ENCODE peak calls at places on chromosomes 5 and 9, in ten cellular contexts. One of them, this sample, is unnamed.

GRCh38 chr5:64654184-64654938 is 35.9 kb upstream of the SHISAL2B start:
- DNase-seq in HCT116: no peak
- DNase-seq in prostate gland: no peak
- DNase-seq in spleen: no peak
- DNase-seq in upper lobe of left lung: no peak
- DNase-seq in HepG2: peak
- DNase-seq in transverse colon: no peak
- DNase-seq in breast epithelium: no peak
- DNase-seq in GM12878: no peak
- DNase-seq in endothelial cell of umbilical vein: no peak
- DNase-seq in this sample: no peak

GRCh38 chr5:180618830-180619562 is 27.7 kb upstream of the SCGB3A1 start:
- DNase-seq in HCT116: no peak
- DNase-seq in HepG2: no peak
- DNase-seq in spleen: no peak
- DNase-seq in endothelial cell of umbilical vein: no peak
- DNase-seq in transverse colon: no peak
- DNase-seq in breast epithelium: no peak
- DNase-seq in GM12878: no peak
- DNase-seq in prostate gland: no peak
- DNase-seq in upper lobe of left lung: no peak
- DNase-seq in this sample: no peak

GRCh38 chr5:115170128-115170923 is 618 bp upstream of the TRIM36 start:
- DNase-seq in spleen: peak
- DNase-seq in transverse colon: no peak
- DNase-seq in HepG2: no peak
- DNase-seq in GM12878: no peak
- DNase-seq in breast epithelium: no peak
- DNase-seq in upper lobe of left lung: no peak
- DNase-seq in endothelial cell of umbilical vein: peak
- DNase-seq in HCT116: no peak
- DNase-seq in prostate gland: no peak
- DNase-seq in this sample: no peak

GRCh38 chr9:130835441-130836298 is 616 bp downstream of the ABL1 start:
- DNase-seq in breast epithelium: no peak
- DNase-seq in HCT116: no peak
- DNase-seq in prostate gland: no peak
- DNase-seq in transverse colon: peak
- DNase-seq in GM12878: no peak
- DNase-seq in spleen: peak
- DNase-seq in upper lobe of left lung: no peak
- DNase-seq in HepG2: no peak
- DNase-seq in endothelial cell of umbilical vein: peak
- DNase-seq in this sample: no peak

GRCh38 chr5:43432486-43433365 is 20.5 kb upstream of the CCL28 start:
- DNase-seq in prostate gland: peak
- DNase-seq in HepG2: peak
- DNase-seq in GM12878: no peak
- DNase-seq in endothelial cell of umbilical vein: no peak
- DNase-seq in breast epithelium: peak
- DNase-seq in HCT116: peak
- DNase-seq in upper lobe of left lung: peak
- DNase-seq in spleen: no peak
- DNase-seq in transverse colon: peak
- DNase-seq in this sample: peak

GRCh38 chr9:95425910-95426551 is 90.7 kb downstream of the PTCH1 start:
- DNase-seq in GM12878: no peak
- DNase-seq in spleen: no peak
- DNase-seq in breast epithelium: no peak
- DNase-seq in transverse colon: peak
- DNase-seq in HCT116: no peak
- DNase-seq in upper lobe of left lung: no peak
- DNase-seq in endothelial cell of umbilical vein: no peak
- DNase-seq in HepG2: peak
- DNase-seq in prostate gland: no peak
- DNase-seq in this sample: no peak

GRCh38 chr9:19116391-19116790 is 10.9 kb downstream of the PLIN2 start:
- DNase-seq in spleen: no peak
- DNase-seq in upper lobe of left lung: no peak
- DNase-seq in endothelial cell of umbilical vein: no peak
- DNase-seq in breast epithelium: no peak
- DNase-seq in GM12878: no peak
- DNase-seq in transverse colon: no peak
- DNase-seq in HCT116: no peak
- DNase-seq in prostate gland: no peak
- DNase-seq in HepG2: no peak
- DNase-seq in this sample: peak

GRCh38 chr9:95570646-95571045 is 53.9 kb upstream of the PTCH1 start:
- DNase-seq in prostate gland: no peak
- DNase-seq in breast epithelium: no peak
- DNase-seq in endothelial cell of umbilical vein: peak
- DNase-seq in spleen: no peak
- DNase-seq in GM12878: no peak
- DNase-seq in HepG2: no peak
- DNase-seq in upper lobe of left lung: no peak
- DNase-seq in transverse colon: no peak
- DNase-seq in HCT116: no peak
- DNase-seq in this sample: no peak

GRCh38 chr9:89538874-89539273 is 41.0 kb upstream of the SEMA4D start:
- DNase-seq in GM12878: no peak
- DNase-seq in HepG2: no peak
- DNase-seq in spleen: no peak
- DNase-seq in breast epithelium: no peak
- DNase-seq in prostate gland: no peak
- DNase-seq in transverse colon: no peak
- DNase-seq in endothelial cell of umbilical vein: no peak
- DNase-seq in HCT116: no peak
- DNase-seq in upper lobe of left lung: no peak
- DNase-seq in this sample: no peak

GRCh38 chr5:11904270-11904906 is at the start of gene CTNND2:
- DNase-seq in prostate gland: peak
- DNase-seq in endothelial cell of umbilical vein: peak
- DNase-seq in HepG2: no peak
- DNase-seq in upper lobe of left lung: no peak
- DNase-seq in GM12878: no peak
- DNase-seq in transverse colon: no peak
- DNase-seq in spleen: peak
- DNase-seq in breast epithelium: peak
- DNase-seq in HCT116: no peak
- DNase-seq in this sample: no peak

GRCh38 chr9:106697799-106698591 is 165.0 kb upstream of the ZNF462 start:
- DNase-seq in endothelial cell of umbilical vein: peak
- DNase-seq in HCT116: no peak
- DNase-seq in GM12878: no peak
- DNase-seq in HepG2: no peak
- DNase-seq in transverse colon: peak
- DNase-seq in prostate gland: peak
- DNase-seq in upper lobe of left lung: peak
- DNase-seq in breast epithelium: peak
- DNase-seq in spleen: peak
- DNase-seq in this sample: peak

GRCh38 chr5:62588668-62589067 is 10.0 kb downstream of the LRRC70 start:
- DNase-seq in HCT116: no peak
- DNase-seq in upper lobe of left lung: no peak
- DNase-seq in GM12878: no peak
- DNase-seq in transverse colon: no peak
- DNase-seq in breast epithelium: no peak
- DNase-seq in endothelial cell of umbilical vein: no peak
- DNase-seq in prostate gland: no peak
- DNase-seq in HepG2: peak
- DNase-seq in spleen: no peak
- DNase-seq in this sample: no peak

GRCh38 chr5:9283021-9283420 is 262.9 kb downstream of the SEMA5A start:
- DNase-seq in endothelial cell of umbilical vein: no peak
- DNase-seq in spleen: no peak
- DNase-seq in prostate gland: no peak
- DNase-seq in GM12878: no peak
- DNase-seq in upper lobe of left lung: no peak
- DNase-seq in transverse colon: no peak
- DNase-seq in HepG2: no peak
- DNase-seq in breast epithelium: no peak
- DNase-seq in HCT116: no peak
- DNase-seq in this sample: no peak

GRCh38 chr9:98958271-98958989 is 14.7 kb downstream of the COL15A1 start:
- DNase-seq in prostate gland: no peak
- DNase-seq in HCT116: no peak
- DNase-seq in GM12878: no peak
- DNase-seq in breast epithelium: no peak
- DNase-seq in HepG2: no peak
- DNase-seq in endothelial cell of umbilical vein: no peak
- DNase-seq in spleen: no peak
- DNase-seq in transverse colon: no peak
- DNase-seq in upper lobe of left lung: no peak
- DNase-seq in this sample: no peak

GRCh38 chr5:155004138-155004744 is 9.3 kb upstream of the KIF4B start:
- DNase-seq in HepG2: peak
- DNase-seq in GM12878: no peak
- DNase-seq in upper lobe of left lung: no peak
- DNase-seq in HCT116: peak
- DNase-seq in endothelial cell of umbilical vein: peak
- DNase-seq in breast epithelium: no peak
- DNase-seq in spleen: no peak
- DNase-seq in transverse colon: peak
- DNase-seq in prostate gland: no peak
- DNase-seq in this sample: no peak

GRCh38 chr5:55416306-55416705 is 108.5 kb downstream of the MTREX start:
- DNase-seq in breast epithelium: no peak
- DNase-seq in HepG2: no peak
- DNase-seq in prostate gland: no peak
- DNase-seq in HCT116: no peak
- DNase-seq in spleen: no peak
- DNase-seq in upper lobe of left lung: no peak
- DNase-seq in GM12878: no peak
- DNase-seq in endothelial cell of umbilical vein: no peak
- DNase-seq in transverse colon: no peak
- DNase-seq in this sample: no peak

DNA sequence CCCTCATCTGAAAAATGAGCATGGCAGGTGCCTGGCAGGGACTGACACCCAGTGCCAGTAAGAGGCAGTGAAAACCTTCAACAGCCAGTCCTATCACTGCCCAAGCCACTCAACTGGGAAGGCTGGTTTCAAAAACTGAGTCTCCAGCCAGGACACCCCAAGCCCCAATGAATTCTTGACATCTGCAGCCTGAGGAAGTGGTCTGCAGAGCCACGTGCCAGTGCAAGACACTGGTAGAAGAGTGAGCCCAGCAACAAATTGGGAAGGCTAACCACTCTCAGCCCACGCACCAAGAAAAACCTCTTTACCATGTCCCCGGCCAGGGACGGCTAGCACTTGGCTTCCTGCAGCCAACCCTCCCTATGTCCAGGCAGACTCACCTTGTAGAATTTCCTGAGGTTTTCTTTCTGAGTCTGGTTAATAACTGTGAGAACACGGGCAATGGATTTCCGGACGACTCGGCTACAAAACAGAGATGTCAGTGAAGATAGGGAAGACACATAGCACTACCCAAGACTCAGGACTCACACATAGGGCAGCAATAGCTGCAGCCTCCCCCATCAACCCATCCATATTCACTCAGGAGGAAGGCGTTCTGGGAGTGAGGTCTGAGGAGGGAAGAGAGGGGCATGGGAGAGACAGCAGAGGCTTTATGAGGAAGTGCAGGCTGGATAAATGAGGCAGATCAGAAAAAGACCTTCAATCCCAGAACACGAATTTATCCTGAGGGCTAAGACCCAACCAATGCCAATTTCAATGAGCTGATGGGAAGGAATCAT is 1.8 kb downstream of the RPL35 start:
- DNase-seq in GM12878: no peak
- DNase-seq in HepG2: no peak
- DNase-seq in transverse colon: no peak
- DNase-seq in prostate gland: no peak
- DNase-seq in HCT116: no peak
- DNase-seq in spleen: no peak
- DNase-seq in upper lobe of left lung: no peak
- DNase-seq in endothelial cell of umbilical vein: no peak
- DNase-seq in breast epithelium: no peak
- DNase-seq in this sample: no peak
- TF ChIP-seq POLR2A in GM12878: peak
- TF ChIP-seq POLR2A in HepG2: no peak
- TF ChIP-seq POLR2A in transverse colon: no peak
- TF ChIP-seq POLR2A in prostate gland: no peak
- TF ChIP-seq POLR2A in HCT116: no peak
- TF ChIP-seq POLR2A in spleen: no peak
- TF ChIP-seq POLR2A in upper lobe of left lung: no peak
- TF ChIP-seq POLR2A in endothelial cell of umbilical vein: no peak
- TF ChIP-seq POLR2A in breast epithelium: no peak
- TF ChIP-seq POLR2A in this sample: no peak

DNA sequence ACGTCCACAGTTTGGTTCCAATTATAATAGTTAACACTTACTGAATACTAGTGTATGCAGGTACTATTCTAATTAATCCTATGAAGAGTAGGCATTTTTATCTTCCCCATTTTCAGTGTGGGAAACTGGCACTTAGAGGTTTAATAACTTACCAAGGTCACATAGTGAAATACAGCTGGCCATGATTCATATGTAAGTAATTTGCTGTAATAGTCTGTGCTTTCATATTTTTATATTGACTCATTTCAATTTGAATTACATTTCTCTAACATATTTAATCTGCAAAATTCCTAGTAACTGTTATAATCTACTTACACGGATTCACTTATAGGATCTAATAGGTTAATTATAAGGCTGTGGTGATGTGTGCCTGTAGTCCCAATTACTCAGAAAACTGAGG is 19.4 kb downstream of the CCNH start:
- DNase-seq in upper lobe of left lung: no peak
- DNase-seq in HepG2: no peak
- DNase-seq in HCT116: no peak
- DNase-seq in GM12878: no peak
- DNase-seq in prostate gland: no peak
- DNase-seq in endothelial cell of umbilical vein: peak
- DNase-seq in spleen: no peak
- DNase-seq in transverse colon: no peak
- DNase-seq in breast epithelium: no peak
- DNase-seq in this sample: no peak
- TF ChIP-seq POLR2AphosphoS5 in upper lobe of left lung: no peak
- TF ChIP-seq POLR2AphosphoS5 in HepG2: no peak
- TF ChIP-seq POLR2AphosphoS5 in HCT116: no peak
- TF ChIP-seq POLR2AphosphoS5 in GM12878: no peak
- TF ChIP-seq POLR2AphosphoS5 in prostate gland: no peak
- TF ChIP-seq POLR2AphosphoS5 in endothelial cell of umbilical vein: no peak
- TF ChIP-seq POLR2AphosphoS5 in spleen: no peak
- TF ChIP-seq POLR2AphosphoS5 in transverse colon: no peak
- TF ChIP-seq POLR2AphosphoS5 in breast epithelium: no peak
- TF ChIP-seq POLR2AphosphoS5 in this sample: no peak

GRCh38 chr5:177338251-177339106 is 13.0 kb downstream of the LMAN2 start:
- DNase-seq in GM12878: no peak
- DNase-seq in HepG2: no peak
- DNase-seq in transverse colon: no peak
- DNase-seq in upper lobe of left lung: no peak
- DNase-seq in breast epithelium: no peak
- DNase-seq in prostate gland: no peak
- DNase-seq in HCT116: no peak
- DNase-seq in endothelial cell of umbilical vein: no peak
- DNase-seq in spleen: peak
- DNase-seq in this sample: no peak
- TF ChIP-seq CTCF in GM12878: no peak
- TF ChIP-seq CTCF in HepG2: no peak
- TF ChIP-seq CTCF in transverse colon: no peak
- TF ChIP-seq CTCF in upper lobe of left lung: no peak
- TF ChIP-seq CTCF in breast epithelium: no peak
- TF ChIP-seq CTCF in prostate gland: no peak
- TF ChIP-seq CTCF in HCT116: no peak
- TF ChIP-seq CTCF in endothelial cell of umbilical vein: no peak
- TF ChIP-seq CTCF in spleen: no peak
- TF ChIP-seq CTCF in this sample: no peak

GRCh38 chr5:112860929-112861637 is at the start of gene SRP19:
- DNase-seq in HepG2: peak
- DNase-seq in transverse colon: peak
- DNase-seq in endothelial cell of umbilical vein: peak
- DNase-seq in breast epithelium: peak
- DNase-seq in upper lobe of left lung: peak
- DNase-seq in HCT116: peak
- DNase-seq in prostate gland: peak
- DNase-seq in GM12878: peak
- DNase-seq in spleen: peak
- DNase-seq in this sample: peak
- TF ChIP-seq POLR2A in HepG2: peak
- TF ChIP-seq POLR2A in transverse colon: peak
- TF ChIP-seq POLR2A in endothelial cell of umbilical vein: peak
- TF ChIP-seq POLR2A in breast epithelium: peak
- TF ChIP-seq POLR2A in upper lobe of left lung: peak
- TF ChIP-seq POLR2A in HCT116: peak
- TF ChIP-seq POLR2A in prostate gland: peak
- TF ChIP-seq POLR2A in GM12878: peak
- TF ChIP-seq POLR2A in spleen: no peak
- TF ChIP-seq POLR2A in this sample: peak

This sample was measured in suprapubic skin.